ENCODE peak calls at places on chromosomes 13 and 19, in four cellular contexts. J is GM12878, H is HepG2, K is K562. Y is an unnamed sample.

GRCh38 chr13:33784738-33785137 is 33.2 kb upstream of the RFC3 start:
- DNase-seq in K (no peak), H (no peak), J (no peak), Y (no peak)

GRCh38 chr19:33906578-33907335 is 110.1 kb downstream of the KCTD15 start:
- DNase-seq in K (no peak), J (no peak), H (peak), Y (no peak)

GRCh38 chr13:112623051-112623711 is 35.2 kb upstream of the TUBGCP3 start:
- DNase-seq in J (no peak), K (no peak), H (no peak), Y (no peak)

GRCh38 chr19:12331211-12331941 is 2.1 kb downstream of the ZNF563 start:
- DNase-seq in K (peak), H (peak), J (peak), Y (no peak)

GRCh38 chr13:111153977-111154332 is 38.8 kb downstream of the ARHGEF7 start:
- DNase-seq in J (no peak), H (peak), K (peak), Y (no peak)

GRCh38 chr13:114129649-114130062 is 2.8 kb downstream of the RASA3 start:
- DNase-seq in H (no peak), K (no peak), J (no peak), Y (no peak)

GRCh38 chr19:1141944-1142343 is 32.1 kb downstream of the SBNO2 start:
- DNase-seq in K (no peak), H (peak), J (no peak), Y (no peak)

GRCh38 chr13:44052843-44053607 is 173.3 kb downstream of the LACC1 start:
- DNase-seq in H (no peak), J (no peak), K (no peak), Y (no peak)

GRCh38 chr19:45637890-45638667 is 1.1 kb downstream of the EML2 start:
- DNase-seq in K (peak), H (no peak), J (no peak), Y (no peak)

GRCh38 chr19:38793186-38793585 is 4.2 kb downstream of the LGALS7B start:
- DNase-seq in H (no peak), K (no peak), J (no peak), Y (no peak)

GRCh38 chr19:34336781-34337271 is 28.2 kb upstream of the GPI start:
- DNase-seq in J (no peak), K (peak), H (no peak), Y (no peak)

GRCh38 chr13:105090244-105090643 is 1445.2 kb downstream of the EFNB2 start:
- DNase-seq in J (no peak), K (no peak), H (no peak), Y (no peak)

GRCh38 chr19:55358943-55359908 is 3.8 kb downstream of the GARIN5B start:
- DNase-seq in K (no peak), H (no peak), J (no peak), Y (no peak)

GRCh38 chr13:82912564-82912963 is 969.7 kb downstream of the SLITRK1 start:
- DNase-seq in H (no peak), K (no peak), J (no peak), Y (no peak)

GRCh38 chr13:41019027-41019487 is at the start of gene ELF1:
- DNase-seq in K (peak), H (peak), J (peak), Y (no peak)

GRCh38 chr13:57857945-57858344 is 226.4 kb downstream of the PCDH17 start:
- DNase-seq in H (no peak), K (no peak), J (no peak), Y (no peak)

GRCh38 chr19:18340990-18341868 is 831 bp downstream of the PGPEP1 start:
- DNase-seq in K (peak), J (no peak), H (peak), Y (no peak)

GRCh38 chr19:19170053-19170945 is at the start of gene MEF2B:
- DNase-seq in K (peak), H (peak), J (no peak), Y (peak)

GRCh38 chr13:26468203-26468602 is 89.3 kb upstream of the WASF3 start:
- DNase-seq in H (no peak), J (no peak), K (no peak), Y (peak)

GRCh38 chr13:83794627-83795026 is 87.6 kb downstream of the SLITRK1 start:
- DNase-seq in H (no peak), J (no peak), K (no peak), Y (no peak)

GRCh38 chr13:41827507-41828213 is 133.2 kb downstream of the VWA8 start:
- DNase-seq in K (no peak), H (no peak), J (no peak), Y (no peak)

GRCh38 chr19:18893573-18894253 is 2.2 kb downstream of the CERS1 start:
- DNase-seq in J (no peak), H (no peak), K (no peak), Y (no peak)

GRCh38 chr19:8311461-8312260 is 3.5 kb upstream of the CD320 start:
- DNase-seq in J (no peak), K (no peak), H (no peak), Y (no peak)

GRCh38 chr13:113976711-113977684 is 3.1 kb upstream of the C13orf46 start:
- DNase-seq in H (no peak), K (no peak), J (no peak), Y (no peak)

GRCh38 chr19:36198116-36198515 is 16.3 kb downstream of the ZNF565 start:
- DNase-seq in J (no peak), H (no peak), K (no peak), Y (no peak)

GRCh38 chr19:33259532-33259931 is 33.9 kb upstream of the SLC7A10 start:
- DNase-seq in J (no peak), H (no peak), K (no peak), Y (no peak)

GRCh38 chr13:87893982-87894527 is 222.9 kb downstream of the SLITRK5 start:
- DNase-seq in H (no peak), J (no peak), K (no peak), Y (no peak)

GRCh38 chr19:2799273-2800020 is 14.1 kb downstream of the THOP1 start:
- DNase-seq in H (no peak), J (no peak), K (no peak), Y (no peak)

GRCh38 chr13:27353166-27353583 is 71.2 kb upstream of the GTF3A start:
- DNase-seq in H (peak), J (peak), K (no peak), Y (no peak)

GRCh38 chr19:37855098-37855497 is 51.3 kb downstream of the WDR87 start:
- DNase-seq in H (no peak), K (no peak), J (no peak), Y (no peak)

GRCh38 chr13:72295173-72295572 is 428.2 kb upstream of the DACH1 start:
- DNase-seq in J (no peak), H (no peak), K (no peak), Y (no peak)

GRCh38 chr19:31139871-31140505 is 209.2 kb downstream of the TSHZ3 start:
- DNase-seq in K (no peak), H (no peak), J (no peak), Y (no peak)

GRCh38 chr13:94065741-94066140 is 413.7 kb downstream of the DCT start:
- DNase-seq in K (no peak), H (no peak), J (no peak), Y (no peak)

GRCh38 chr19:30686911-30687566 is 314.9 kb downstream of the ZNF536 start:
- DNase-seq in H (no peak), K (no peak), J (no peak), Y (no peak)

GRCh38 chr13:106286811-106287210 is 248.7 kb downstream of the EFNB2 start:
- DNase-seq in J (no peak), K (no peak), H (no peak), Y (no peak)

GRCh38 chr13:90447735-90448103 is 899.8 kb upstream of the MIR17HG start:
- DNase-seq in J (no peak), K (no peak), H (no peak), Y (no peak)

GRCh38 chr13:90444232-90444631 is 903.3 kb upstream of the MIR17HG start:
- DNase-seq in J (no peak), K (no peak), H (no peak), Y (no peak)

GRCh38 chr13:90447034-90447734 is 900.3 kb upstream of the MIR17HG start:
- DNase-seq in K (no peak), H (no peak), J (no peak), Y (no peak)

GRCh38 chr13:90445179-90445578 is 902.3 kb upstream of the MIR17HG start:
- DNase-seq in K (no peak), J (no peak), H (no peak), Y (peak)

DNA sequence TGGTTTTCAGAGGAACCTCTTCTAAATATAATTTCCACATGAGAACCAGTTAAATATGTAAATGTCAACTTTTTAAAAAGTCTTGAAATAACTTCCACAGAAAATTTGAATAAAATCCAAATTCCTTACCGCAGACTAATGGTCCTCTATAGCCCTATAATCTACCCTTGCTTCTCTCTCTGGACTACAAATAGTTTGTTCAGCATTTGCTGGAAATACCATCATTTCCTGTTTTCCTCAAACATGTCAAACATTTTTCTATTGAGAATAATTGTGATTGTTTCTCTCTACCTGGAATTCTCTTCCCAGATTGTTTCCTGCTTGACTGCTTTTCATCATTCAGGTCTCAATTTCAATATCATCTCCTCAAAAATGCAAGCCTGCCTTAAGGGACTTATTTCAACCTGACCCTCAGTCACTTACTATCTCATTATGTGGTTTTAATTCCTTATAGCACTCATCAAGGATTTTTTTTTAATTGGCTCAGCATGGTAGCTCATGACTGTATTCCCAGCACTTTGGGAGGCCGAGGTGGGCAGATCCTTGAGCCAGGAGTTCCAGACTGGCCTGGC is 898.9 kb upstream of the MIR17HG start:
- DNase-seq in J (no peak), H (no peak), K (no peak), Y (no peak)
- TF ChIP-seq EP300 in J (no peak), H (no peak), K (no peak), Y (no peak)

GRCh38 chr19:17332677-17333581 is 1.7 kb downstream of the ANO8 start:
- DNase-seq in J (peak), K (peak), H (peak), Y (peak)
- TF ChIP-seq CREB1 in J (no peak), K (no peak), H (no peak), Y (no peak)

DNA sequence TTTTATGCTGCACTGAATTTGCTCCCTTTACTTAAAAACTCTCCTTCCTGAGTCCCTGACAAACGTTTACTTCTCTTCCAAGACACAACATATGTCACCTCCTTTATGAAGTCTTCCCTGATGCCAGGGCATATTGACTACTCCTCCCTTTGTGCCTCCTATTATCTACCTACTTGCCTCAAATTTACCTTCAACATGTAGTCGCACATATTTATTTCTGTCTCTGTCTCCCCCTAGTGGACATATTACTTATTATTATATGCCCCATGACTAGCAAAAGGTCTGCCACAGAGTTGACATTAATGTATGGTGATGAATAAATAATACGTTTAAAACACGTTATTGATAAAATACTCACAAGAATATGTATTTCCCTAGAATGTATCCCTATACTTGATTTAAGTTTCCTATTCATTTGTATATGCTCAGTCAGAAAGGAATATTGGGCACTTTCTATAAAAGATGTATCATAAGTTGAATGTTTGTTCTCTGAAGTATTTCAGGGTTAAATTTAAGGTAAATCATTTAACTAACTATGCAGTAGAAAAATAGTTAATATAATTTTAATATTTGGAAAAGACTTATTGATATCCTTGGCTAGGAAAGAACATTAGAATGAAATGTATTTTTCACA is 250.3 kb upstream of the ATXN8OS start:
- DNase-seq in H (peak), K (peak), J (peak), Y (no peak)
- TF ChIP-seq CBX5 in H (no peak), K (no peak), J (no peak), Y (no peak)

GRCh38 chr19:48624067-48624594 is 4.8 kb downstream of the SPHK2 start:
- DNase-seq in K (peak), J (peak), H (peak), Y (peak)
- TF ChIP-seq EP300 in K (no peak), J (no peak), H (peak), Y (peak)

Y was measured in H1.